ENCODE peak calls at places on chromosomes 6 and 20, in six cellular contexts. One of them, this sample, is unnamed.

GRCh38 chr20:50680106-50680960 is 11.0 kb downstream of the RIPOR3 start:
- DNase-seq in KBM-7: no peak
- DNase-seq in heart left ventricle: no peak
- DNase-seq in left ventricle myocardium inferior: no peak
- DNase-seq in mesothelial cell of epicardium: no peak
- DNase-seq in AG08396: peak; percentile 44
- DNase-seq in this sample: no peak

GRCh38 chr6:134686071-134686470 is 263.8 kb downstream of the ALDH8A1 start:
- DNase-seq in KBM-7: no peak
- DNase-seq in heart left ventricle: no peak
- DNase-seq in left ventricle myocardium inferior: no peak
- DNase-seq in mesothelial cell of epicardium: no peak
- DNase-seq in AG08396: no peak
- DNase-seq in this sample: peak; percentile 30

GRCh38 chr6:168992696-168993185 is 260.9 kb downstream of the THBS2 start:
- DNase-seq in KBM-7: peak; percentile 3
- DNase-seq in heart left ventricle: no peak
- DNase-seq in left ventricle myocardium inferior: no peak
- DNase-seq in mesothelial cell of epicardium: no peak
- DNase-seq in AG08396: no peak
- DNase-seq in this sample: no peak

GRCh38 chr6:158653577-158654354 is 3.9 kb downstream of the SYTL3 start:
- DNase-seq in KBM-7: peak; percentile 87
- DNase-seq in heart left ventricle: peak; percentile 50
- DNase-seq in left ventricle myocardium inferior: no peak
- DNase-seq in mesothelial cell of epicardium: no peak
- DNase-seq in AG08396: no peak
- DNase-seq in this sample: no peak

GRCh38 chr6:35298625-35299140 is 1.1 kb downstream of the DEF6 start:
- DNase-seq in KBM-7: no peak
- DNase-seq in heart left ventricle: no peak
- DNase-seq in left ventricle myocardium inferior: no peak
- DNase-seq in mesothelial cell of epicardium: no peak
- DNase-seq in AG08396: no peak
- DNase-seq in this sample: no peak

GRCh38 chr20:10724774-10725173 is 51.0 kb upstream of the JAG1 start:
- DNase-seq in KBM-7: no peak
- DNase-seq in heart left ventricle: no peak
- DNase-seq in left ventricle myocardium inferior: no peak
- DNase-seq in mesothelial cell of epicardium: no peak
- DNase-seq in AG08396: no peak
- DNase-seq in this sample: no peak

GRCh38 chr6:16688984-16689636 is 72.2 kb downstream of the ATXN1 start:
- DNase-seq in KBM-7: no peak
- DNase-seq in heart left ventricle: no peak
- DNase-seq in left ventricle myocardium inferior: no peak
- DNase-seq in mesothelial cell of epicardium: no peak
- DNase-seq in AG08396: no peak
- DNase-seq in this sample: peak; percentile 59

GRCh38 chr6:25882066-25882496 is 8.0 kb upstream of the SLC17A3 start:
- DNase-seq in KBM-7: no peak
- DNase-seq in heart left ventricle: no peak
- DNase-seq in left ventricle myocardium inferior: peak; percentile 13
- DNase-seq in mesothelial cell of epicardium: no peak
- DNase-seq in AG08396: no peak
- DNase-seq in this sample: peak; percentile 44

GRCh38 chr20:11780765-11781369 is 136.8 kb upstream of the BTBD3 start:
- DNase-seq in KBM-7: no peak
- DNase-seq in heart left ventricle: no peak
- DNase-seq in left ventricle myocardium inferior: no peak
- DNase-seq in mesothelial cell of epicardium: no peak
- DNase-seq in AG08396: no peak
- DNase-seq in this sample: no peak

GRCh38 chr6:38831865-38832264 is 116.8 kb downstream of the DNAH8 start:
- DNase-seq in KBM-7: no peak
- DNase-seq in heart left ventricle: no peak
- DNase-seq in left ventricle myocardium inferior: no peak
- DNase-seq in mesothelial cell of epicardium: no peak
- DNase-seq in AG08396: no peak
- DNase-seq in this sample: no peak

GRCh38 chr20:19976595-19977372 is 40.4 kb upstream of the NAA20 start:
- DNase-seq in KBM-7: no peak
- DNase-seq in heart left ventricle: peak; percentile 77
- DNase-seq in left ventricle myocardium inferior: peak; percentile 70
- DNase-seq in mesothelial cell of epicardium: no peak
- DNase-seq in AG08396: peak; percentile 83
- DNase-seq in this sample: peak; percentile 83

GRCh38 chr20:17652411-17652810 is 29.6 kb downstream of the RRBP1 start:
- DNase-seq in KBM-7: no peak
- DNase-seq in heart left ventricle: peak; percentile 20
- DNase-seq in left ventricle myocardium inferior: no peak
- DNase-seq in mesothelial cell of epicardium: no peak
- DNase-seq in AG08396: no peak
- DNase-seq in this sample: no peak

GRCh38 chr6:170000071-170000843 is 248.8 kb downstream of the ERMARD start:
- DNase-seq in KBM-7: no peak
- DNase-seq in heart left ventricle: no peak
- DNase-seq in left ventricle myocardium inferior: no peak
- DNase-seq in mesothelial cell of epicardium: no peak
- DNase-seq in AG08396: no peak
- DNase-seq in this sample: no peak

GRCh38 chr6:133542056-133542821 is 301.1 kb downstream of the EYA4 start:
- DNase-seq in KBM-7: no peak
- DNase-seq in heart left ventricle: no peak
- DNase-seq in left ventricle myocardium inferior: no peak
- DNase-seq in mesothelial cell of epicardium: no peak
- DNase-seq in AG08396: no peak
- DNase-seq in this sample: peak; percentile 28

GRCh38 chr6:135880066-135880972 is 28.8 kb downstream of the PDE7B start:
- DNase-seq in KBM-7: peak; percentile 4
- DNase-seq in heart left ventricle: no peak
- DNase-seq in left ventricle myocardium inferior: no peak
- DNase-seq in mesothelial cell of epicardium: no peak
- DNase-seq in AG08396: peak; percentile 18
- DNase-seq in this sample: peak; percentile 43

GRCh38 chr20:35342154-35342769 is 50.0 kb upstream of the FAM83C start:
- DNase-seq in KBM-7: peak; percentile 24
- DNase-seq in heart left ventricle: no peak
- DNase-seq in left ventricle myocardium inferior: no peak
- DNase-seq in mesothelial cell of epicardium: no peak
- DNase-seq in AG08396: no peak
- DNase-seq in this sample: peak; percentile 17

GRCh38 chr6:166556871-166557322 is 29.6 kb downstream of the RAMACL start:
- DNase-seq in KBM-7: peak; percentile 18
- DNase-seq in heart left ventricle: peak; percentile 96
- DNase-seq in left ventricle myocardium inferior: peak; percentile 87
- DNase-seq in mesothelial cell of epicardium: no peak
- DNase-seq in AG08396: peak; percentile 77
- DNase-seq in this sample: peak; percentile 99

GRCh38 chr6:14423330-14423729 is 305.8 kb downstream of the CD83 start:
- DNase-seq in KBM-7: no peak
- DNase-seq in heart left ventricle: peak; percentile 51
- DNase-seq in left ventricle myocardium inferior: no peak
- DNase-seq in mesothelial cell of epicardium: no peak
- DNase-seq in AG08396: no peak
- DNase-seq in this sample: no peak

GRCh38 chr6:15989397-15989796 is 139.5 kb upstream of the MYLIP start:
- DNase-seq in KBM-7: no peak
- DNase-seq in heart left ventricle: no peak
- DNase-seq in left ventricle myocardium inferior: no peak
- DNase-seq in mesothelial cell of epicardium: no peak
- DNase-seq in AG08396: no peak
- DNase-seq in this sample: no peak

GRCh38 chr20:3166338-3166912 is 6.8 kb upstream of the FASTKD5 start:
- DNase-seq in KBM-7: no peak
- DNase-seq in heart left ventricle: no peak
- DNase-seq in left ventricle myocardium inferior: no peak
- DNase-seq in mesothelial cell of epicardium: no peak
- DNase-seq in AG08396: no peak
- DNase-seq in this sample: no peak

This sample was measured in MG63.